ENCODE peak calls at places on chromosomes 1 and 21, in six cellular contexts. One of them, this sample, is unnamed.

GRCh38 chr1:205037539-205037938 is 5.5 kb upstream of the CNTN2 start:
- DNase-seq in AG04450: no peak
- DNase-seq in GM12878: no peak
- DNase-seq in testis: no peak
- DNase-seq in Caco-2: no peak
- DNase-seq in bronchial epithelial cell: no peak
- DNase-seq in this sample: no peak

GRCh38 chr1:92482665-92483441 is 3.9 kb downstream of the GFI1 start:
- DNase-seq in GM12878: no peak
- DNase-seq in testis: no peak
- DNase-seq in bronchial epithelial cell: no peak
- DNase-seq in Caco-2: no peak
- DNase-seq in AG04450: no peak
- DNase-seq in this sample: no peak

GRCh38 chr1:115179397-115179835 is 90.1 kb upstream of the TSPAN2 start:
- DNase-seq in AG04450: peak; percentile 81
- DNase-seq in testis: no peak
- DNase-seq in Caco-2: no peak
- DNase-seq in bronchial epithelial cell: peak; percentile 83
- DNase-seq in GM12878: no peak
- DNase-seq in this sample: peak; percentile 78

GRCh38 chr1:92795166-92795565 is 10.3 kb upstream of the EVI5 start:
- DNase-seq in Caco-2: no peak
- DNase-seq in GM12878: no peak
- DNase-seq in bronchial epithelial cell: no peak
- DNase-seq in AG04450: no peak
- DNase-seq in testis: no peak
- DNase-seq in this sample: no peak

GRCh38 chr1:43238104-43238503 is 31.7 kb upstream of the TMEM125 start:
- DNase-seq in bronchial epithelial cell: peak; percentile 64
- DNase-seq in GM12878: no peak
- DNase-seq in AG04450: peak; percentile 18
- DNase-seq in testis: peak; percentile 83
- DNase-seq in Caco-2: peak; percentile 73
- DNase-seq in this sample: peak; percentile 70

GRCh38 chr1:235357485-235358378 is 9.5 kb upstream of the TBCE start:
- DNase-seq in AG04450: no peak
- DNase-seq in bronchial epithelial cell: no peak
- DNase-seq in testis: no peak
- DNase-seq in GM12878: no peak
- DNase-seq in Caco-2: no peak
- DNase-seq in this sample: no peak

GRCh38 chr1:37036667-37037053 is 2.3 kb upstream of the GRIK3 start:
- DNase-seq in testis: no peak
- DNase-seq in AG04450: no peak
- DNase-seq in bronchial epithelial cell: no peak
- DNase-seq in Caco-2: no peak
- DNase-seq in GM12878: no peak
- DNase-seq in this sample: no peak

GRCh38 chr1:65845758-65846060 is 53.0 kb downstream of the PDE4B start:
- DNase-seq in testis: no peak
- DNase-seq in Caco-2: no peak
- DNase-seq in bronchial epithelial cell: no peak
- DNase-seq in GM12878: no peak
- DNase-seq in AG04450: no peak
- DNase-seq in this sample: no peak

GRCh38 chr1:151547119-151547899 is 7.2 kb downstream of the TUFT1 start:
- DNase-seq in GM12878: no peak
- DNase-seq in bronchial epithelial cell: peak; percentile 97
- DNase-seq in testis: peak; percentile 37
- DNase-seq in AG04450: peak; percentile 88
- DNase-seq in Caco-2: peak; percentile 92
- DNase-seq in this sample: peak; percentile 96

GRCh38 chr1:96998466-96998865 is 276.9 kb downstream of the PTBP2 start:
- DNase-seq in Caco-2: no peak
- DNase-seq in bronchial epithelial cell: no peak
- DNase-seq in GM12878: no peak
- DNase-seq in testis: no peak
- DNase-seq in AG04450: no peak
- DNase-seq in this sample: no peak

GRCh38 chr1:193433599-193433998 is 247.2 kb upstream of the B3GALT2 start:
- DNase-seq in GM12878: no peak
- DNase-seq in Caco-2: no peak
- DNase-seq in testis: no peak
- DNase-seq in AG04450: no peak
- DNase-seq in bronchial epithelial cell: no peak
- DNase-seq in this sample: no peak

GRCh38 chr1:10969267-10969970 is 43.0 kb upstream of the TARDBP start:
- DNase-seq in bronchial epithelial cell: no peak
- DNase-seq in testis: no peak
- DNase-seq in AG04450: no peak
- DNase-seq in GM12878: no peak
- DNase-seq in Caco-2: no peak
- DNase-seq in this sample: no peak

GRCh38 chr21:36694041-36694515 is 4.8 kb upstream of the SIM2 start:
- DNase-seq in bronchial epithelial cell: no peak
- DNase-seq in GM12878: no peak
- DNase-seq in AG04450: no peak
- DNase-seq in testis: no peak
- DNase-seq in Caco-2: no peak
- DNase-seq in this sample: no peak

GRCh38 chr1:39657923-39658485 is 13.9 kb downstream of the NT5C1A start:
- DNase-seq in Caco-2: peak; percentile 63
- DNase-seq in AG04450: peak; percentile 23
- DNase-seq in bronchial epithelial cell: peak; percentile 50
- DNase-seq in GM12878: no peak
- DNase-seq in testis: peak; percentile 84
- DNase-seq in this sample: peak; percentile 70

GRCh38 chr1:64292399-64292798 is 89.0 kb downstream of the UBE2U start:
- DNase-seq in GM12878: no peak
- DNase-seq in Caco-2: no peak
- DNase-seq in testis: no peak
- DNase-seq in bronchial epithelial cell: peak; percentile 88
- DNase-seq in AG04450: no peak
- DNase-seq in this sample: peak; percentile 74

GRCh38 chr1:224710196-224710595 is 94.1 kb downstream of the CNIH3 start:
- DNase-seq in GM12878: no peak
- DNase-seq in Caco-2: no peak
- DNase-seq in bronchial epithelial cell: no peak
- DNase-seq in testis: no peak
- DNase-seq in AG04450: no peak
- DNase-seq in this sample: no peak

GRCh38 chr1:74343191-74343590 is 108.0 kb downstream of the TNNI3K start:
- DNase-seq in AG04450: no peak
- DNase-seq in Caco-2: no peak
- DNase-seq in bronchial epithelial cell: no peak
- DNase-seq in GM12878: no peak
- DNase-seq in testis: no peak
- DNase-seq in this sample: no peak

GRCh38 chr1:157359309-157360020 is 192.8 kb downstream of the FCRL5 start:
- DNase-seq in testis: no peak
- DNase-seq in Caco-2: peak; percentile 65
- DNase-seq in AG04450: no peak
- DNase-seq in GM12878: no peak
- DNase-seq in bronchial epithelial cell: peak; percentile 17
- DNase-seq in this sample: peak; percentile 48

GRCh38 chr21:29074007-29074376 is 544 bp upstream of the CCT8 start:
- DNase-seq in GM12878: no peak
- DNase-seq in bronchial epithelial cell: no peak
- DNase-seq in testis: no peak
- DNase-seq in AG04450: no peak
- DNase-seq in Caco-2: no peak
- DNase-seq in this sample: no peak

GRCh38 chr1:158121604-158122254 is 59.0 kb upstream of the CD1D start:
- DNase-seq in AG04450: no peak
- DNase-seq in bronchial epithelial cell: peak; percentile 55
- DNase-seq in GM12878: no peak
- DNase-seq in Caco-2: peak; percentile 67
- DNase-seq in testis: peak; percentile 50
- DNase-seq in this sample: peak; percentile 74

GRCh38 chr21:34075760-34076159 is 2.4 kb downstream of the MRPS6 start:
- DNase-seq in GM12878: no peak
- DNase-seq in testis: no peak
- DNase-seq in bronchial epithelial cell: no peak
- DNase-seq in AG04450: no peak
- DNase-seq in Caco-2: no peak
- DNase-seq in this sample: peak; percentile 35

GRCh38 chr1:173269490-173270230 is 62.5 kb upstream of the TNFSF4 start:
- DNase-seq in testis: no peak
- DNase-seq in AG04450: peak; percentile 56
- DNase-seq in Caco-2: peak; percentile 12
- DNase-seq in bronchial epithelial cell: peak; percentile 86
- DNase-seq in GM12878: no peak
- DNase-seq in this sample: peak; percentile 87

GRCh38 chr1:91864017-91864700 is 21.8 kb downstream of the TGFBR3 start:
- DNase-seq in Caco-2: no peak
- DNase-seq in bronchial epithelial cell: peak; percentile 87
- DNase-seq in testis: no peak
- DNase-seq in AG04450: no peak
- DNase-seq in GM12878: no peak
- DNase-seq in this sample: peak; percentile 88

GRCh38 chr1:9473032-9473792 is 66.1 kb upstream of the SLC25A33 start:
- DNase-seq in Caco-2: peak; percentile 30
- DNase-seq in testis: peak; percentile 29
- DNase-seq in GM12878: no peak
- DNase-seq in bronchial epithelial cell: peak; percentile 91
- DNase-seq in AG04450: peak; percentile 79
- DNase-seq in this sample: peak; percentile 97

GRCh38 chr1:241635556-241636179 is 4.5 kb downstream of the CHML start:
- DNase-seq in bronchial epithelial cell: no peak
- DNase-seq in testis: no peak
- DNase-seq in AG04450: no peak
- DNase-seq in GM12878: no peak
- DNase-seq in Caco-2: no peak
- DNase-seq in this sample: no peak

DNA sequence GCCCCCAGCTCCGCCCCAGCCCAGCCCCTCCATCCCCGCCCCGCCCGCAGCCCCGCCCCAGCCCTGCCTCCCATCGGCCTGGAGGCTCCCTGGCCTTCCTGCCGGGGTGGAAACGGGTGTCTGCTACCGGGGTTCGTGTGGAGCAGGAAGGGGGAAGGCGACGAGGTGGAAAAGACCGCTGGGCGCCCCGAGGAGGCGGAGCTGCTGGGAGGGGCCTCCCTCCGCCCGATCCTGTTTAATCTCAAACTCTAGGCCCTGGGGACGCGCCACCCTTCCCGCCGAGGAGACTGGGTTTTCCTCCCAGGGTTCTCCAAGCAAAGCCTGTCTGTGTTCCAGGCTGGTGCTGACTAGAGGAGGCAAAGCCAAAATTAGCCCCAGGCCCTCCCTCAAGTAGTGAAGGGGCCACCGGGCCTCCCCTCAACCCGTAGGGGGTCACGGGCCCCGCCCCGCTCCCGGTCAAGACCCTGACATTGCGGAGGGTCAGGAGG is 16.2 kb upstream of the TTLL10 start:
- DNase-seq in GM12878: no peak
- DNase-seq in AG04450: peak; percentile 50
- DNase-seq in bronchial epithelial cell: peak; percentile 83
- DNase-seq in Caco-2: peak; percentile 33
- DNase-seq in testis: peak; percentile 82
- DNase-seq in this sample: peak; percentile 88
- H3K4me3 ChIP-seq in GM12878: peak overlapping the region; percentile 93
- H3K4me3 ChIP-seq in AG04450: peak overlapping the region; percentile 59
- H3K4me3 ChIP-seq in bronchial epithelial cell: peak overlapping the region; percentile 46
- H3K4me3 ChIP-seq in Caco-2: peak overlapping the region; percentile 30
- H3K4me3 ChIP-seq in testis: peak overlapping the region; percentile 71
- H3K4me3 ChIP-seq in this sample: peak overlapping the region; percentile 46

GRCh38 chr1:101365881-101366280 is 129.1 kb downstream of the S1PR1 start:
- DNase-seq in Caco-2: no peak
- DNase-seq in AG04450: no peak
- DNase-seq in testis: no peak
- DNase-seq in GM12878: no peak
- DNase-seq in bronchial epithelial cell: no peak
- DNase-seq in this sample: no peak

GRCh38 chr1:101366513-101367215 is 129.8 kb downstream of the S1PR1 start:
- DNase-seq in GM12878: no peak
- DNase-seq in bronchial epithelial cell: peak; percentile 42
- DNase-seq in testis: no peak
- DNase-seq in AG04450: peak; percentile 8
- DNase-seq in Caco-2: no peak
- DNase-seq in this sample: peak; percentile 32

GRCh38 chr1:101363891-101364318 is 127.1 kb downstream of the S1PR1 start:
- DNase-seq in AG04450: no peak
- DNase-seq in bronchial epithelial cell: no peak
- DNase-seq in testis: no peak
- DNase-seq in Caco-2: no peak
- DNase-seq in GM12878: no peak
- DNase-seq in this sample: no peak

GRCh38 chr1:101364370-101365120 is 127.7 kb downstream of the S1PR1 start:
- DNase-seq in testis: no peak
- DNase-seq in GM12878: no peak
- DNase-seq in Caco-2: no peak
- DNase-seq in bronchial epithelial cell: no peak
- DNase-seq in AG04450: no peak
- DNase-seq in this sample: no peak

GRCh38 chr1:101365186-101365585 is 128.4 kb downstream of the S1PR1 start:
- DNase-seq in GM12878: no peak
- DNase-seq in AG04450: peak; percentile 11
- DNase-seq in testis: no peak
- DNase-seq in bronchial epithelial cell: no peak
- DNase-seq in Caco-2: no peak
- DNase-seq in this sample: no peak
- TF ChIP-seq CTCF in GM12878: no peak
- TF ChIP-seq CTCF in AG04450: no peak
- TF ChIP-seq CTCF in testis: no peak
- TF ChIP-seq CTCF in bronchial epithelial cell: no peak
- TF ChIP-seq CTCF in Caco-2: no peak
- TF ChIP-seq CTCF in this sample: no peak

GRCh38 chr21:43333301-43334062 is 93.4 kb downstream of the SIK1 start:
- DNase-seq in AG04450: peak; percentile 80
- DNase-seq in Caco-2: peak; percentile 91
- DNase-seq in GM12878: no peak
- DNase-seq in bronchial epithelial cell: peak; percentile 93
- DNase-seq in testis: peak; percentile 28
- DNase-seq in this sample: peak; percentile 95
- H3K4me3 ChIP-seq in AG04450: peak overlapping the region; percentile 45
- H3K4me3 ChIP-seq in Caco-2: peak overlapping the region; percentile 36
- H3K4me3 ChIP-seq in GM12878: no peak overlapping the region
- H3K4me3 ChIP-seq in bronchial epithelial cell: no peak overlapping the region
- H3K4me3 ChIP-seq in testis: no peak overlapping the region
- H3K4me3 ChIP-seq in this sample: peak overlapping the region; percentile 36

DNA sequence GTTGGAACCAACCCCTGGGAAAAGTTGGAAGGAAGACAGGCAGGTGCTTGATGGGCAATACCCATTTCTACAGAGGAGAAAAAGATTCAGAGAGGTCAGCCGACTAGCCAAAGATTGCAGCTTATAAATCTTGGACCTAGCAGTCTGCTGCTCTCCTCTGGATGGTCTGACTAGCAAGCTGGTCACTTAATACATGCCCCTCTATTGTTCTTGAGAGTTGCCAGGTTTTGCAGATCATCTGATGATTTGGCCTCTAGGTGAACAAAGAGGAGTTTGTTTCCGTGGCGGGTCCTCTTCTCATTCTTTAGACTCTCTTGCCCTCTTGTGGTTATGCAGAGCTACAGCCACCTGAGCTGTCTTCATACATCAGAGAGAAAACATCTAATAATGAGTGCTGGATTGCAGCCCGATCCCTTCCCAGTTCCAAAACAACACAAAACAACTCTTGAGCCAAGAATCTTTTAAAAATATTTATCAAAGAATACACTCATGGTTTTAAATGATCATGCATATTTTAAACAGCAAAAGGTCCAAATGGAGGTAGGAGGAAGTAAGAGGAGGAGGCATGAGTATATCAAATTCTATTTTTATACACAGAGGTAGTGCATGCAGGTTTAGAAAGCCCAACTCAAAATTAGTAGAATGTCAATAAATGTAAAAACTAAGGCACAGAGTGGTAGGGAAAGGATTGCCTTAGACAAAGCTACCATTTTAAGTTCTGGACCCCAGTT is 115.7 kb downstream of the SLC30A10 start:
- DNase-seq in GM12878: no peak
- DNase-seq in testis: peak; percentile 76
- DNase-seq in AG04450: peak; percentile 54
- DNase-seq in bronchial epithelial cell: peak; percentile 66
- DNase-seq in Caco-2: peak; percentile 69
- DNase-seq in this sample: peak; percentile 77
- TF ChIP-seq CTCF in GM12878: peak; percentile 79
- TF ChIP-seq CTCF in testis: peak; percentile 70
- TF ChIP-seq CTCF in AG04450: peak; percentile 95
- TF ChIP-seq CTCF in bronchial epithelial cell: peak; percentile 84
- TF ChIP-seq CTCF in Caco-2: peak; percentile 96
- TF ChIP-seq CTCF in this sample: peak; percentile 94

This sample was measured in epithelial cell of esophagus.